ENCODE peak calls at places on chromosomes 3 and 15, in nine cellular contexts. One of them, this sample, is unnamed.

GRCh38 chr3:46245155-46245554 is 2.9 kb downstream of the CCR3 start:
- DNase-seq in fibroblast of the aortic adventitia: no peak
- DNase-seq in fibroblast of lung: no peak
- DNase-seq in breast epithelium: no peak
- DNase-seq in mammary epithelial cell: no peak
- DNase-seq in PC-3: no peak
- DNase-seq in GM13977: no peak
- DNase-seq in tibial nerve: no peak
- DNase-seq in sigmoid colon: no peak
- DNase-seq in this sample: no peak

GRCh38 chr3:196214783-196215441 is 1.4 kb upstream of the SLC51A start:
- DNase-seq in fibroblast of the aortic adventitia: no peak
- DNase-seq in fibroblast of lung: no peak
- DNase-seq in breast epithelium: no peak
- DNase-seq in mammary epithelial cell: no peak
- DNase-seq in PC-3: no peak
- DNase-seq in GM13977: no peak
- DNase-seq in tibial nerve: no peak
- DNase-seq in sigmoid colon: no peak
- DNase-seq in this sample: no peak

GRCh38 chr3:194536883-194537637 is 50.3 kb upstream of the ATP13A3 start:
- DNase-seq in fibroblast of the aortic adventitia: peak; percentile 42
- DNase-seq in fibroblast of lung: no peak
- DNase-seq in breast epithelium: peak; percentile 66
- DNase-seq in mammary epithelial cell: peak; percentile 44
- DNase-seq in PC-3: peak; percentile 91
- DNase-seq in GM13977: no peak
- DNase-seq in tibial nerve: no peak
- DNase-seq in sigmoid colon: peak; percentile 75
- DNase-seq in this sample: no peak

GRCh38 chr15:64828985-64829384 is 3.5 kb upstream of the PIF1 start:
- DNase-seq in fibroblast of the aortic adventitia: no peak
- DNase-seq in fibroblast of lung: no peak
- DNase-seq in breast epithelium: no peak
- DNase-seq in mammary epithelial cell: peak; percentile 27
- DNase-seq in PC-3: peak; percentile 67
- DNase-seq in GM13977: no peak
- DNase-seq in tibial nerve: no peak
- DNase-seq in sigmoid colon: no peak
- DNase-seq in this sample: no peak

GRCh38 chr15:63059573-63060216 is 17.1 kb downstream of the TPM1 start:
- DNase-seq in fibroblast of the aortic adventitia: no peak
- DNase-seq in fibroblast of lung: peak; percentile 85
- DNase-seq in breast epithelium: no peak
- DNase-seq in mammary epithelial cell: no peak
- DNase-seq in PC-3: no peak
- DNase-seq in GM13977: no peak
- DNase-seq in tibial nerve: no peak
- DNase-seq in sigmoid colon: no peak
- DNase-seq in this sample: no peak

GRCh38 chr15:28913171-28913765 is 27.5 kb downstream of the APBA2 start:
- DNase-seq in fibroblast of the aortic adventitia: no peak
- DNase-seq in fibroblast of lung: no peak
- DNase-seq in breast epithelium: peak; percentile 17
- DNase-seq in mammary epithelial cell: no peak
- DNase-seq in PC-3: no peak
- DNase-seq in GM13977: no peak
- DNase-seq in tibial nerve: no peak
- DNase-seq in sigmoid colon: peak; percentile 58
- DNase-seq in this sample: no peak

GRCh38 chr15:88629071-88629470 is 7.9 kb downstream of the AEN start:
- DNase-seq in fibroblast of the aortic adventitia: no peak
- DNase-seq in fibroblast of lung: no peak
- DNase-seq in breast epithelium: no peak
- DNase-seq in mammary epithelial cell: no peak
- DNase-seq in PC-3: no peak
- DNase-seq in GM13977: no peak
- DNase-seq in tibial nerve: no peak
- DNase-seq in sigmoid colon: no peak
- DNase-seq in this sample: no peak

GRCh38 chr3:131922356-131922755 is 112.5 kb downstream of the CPNE4 start:
- DNase-seq in fibroblast of the aortic adventitia: no peak
- DNase-seq in fibroblast of lung: no peak
- DNase-seq in breast epithelium: no peak
- DNase-seq in mammary epithelial cell: no peak
- DNase-seq in PC-3: no peak
- DNase-seq in GM13977: no peak
- DNase-seq in tibial nerve: no peak
- DNase-seq in sigmoid colon: no peak
- DNase-seq in this sample: no peak

GRCh38 chr15:98668566-98669308 is 20.4 kb downstream of the IGF1R start:
- DNase-seq in fibroblast of the aortic adventitia: peak; percentile 39
- DNase-seq in fibroblast of lung: peak; percentile 62
- DNase-seq in breast epithelium: no peak
- DNase-seq in mammary epithelial cell: peak; percentile 93
- DNase-seq in PC-3: peak; percentile 48
- DNase-seq in GM13977: peak; percentile 59
- DNase-seq in tibial nerve: no peak
- DNase-seq in sigmoid colon: no peak
- DNase-seq in this sample: peak; percentile 69

GRCh38 chr3:8776406-8776805 is 7.0 kb upstream of the OXTR start:
- DNase-seq in fibroblast of the aortic adventitia: peak; percentile 83
- DNase-seq in fibroblast of lung: no peak
- DNase-seq in breast epithelium: no peak
- DNase-seq in mammary epithelial cell: peak; percentile 86
- DNase-seq in PC-3: no peak
- DNase-seq in GM13977: no peak
- DNase-seq in tibial nerve: no peak
- DNase-seq in sigmoid colon: no peak
- DNase-seq in this sample: no peak

GRCh38 chr15:71411538-71412482 is 296.5 kb downstream of the THSD4 start:
- DNase-seq in fibroblast of the aortic adventitia: peak; percentile 21
- DNase-seq in fibroblast of lung: peak; percentile 81
- DNase-seq in breast epithelium: no peak
- DNase-seq in mammary epithelial cell: no peak
- DNase-seq in PC-3: peak; percentile 0
- DNase-seq in GM13977: no peak
- DNase-seq in tibial nerve: no peak
- DNase-seq in sigmoid colon: no peak
- DNase-seq in this sample: no peak

GRCh38 chr3:68793750-68794149 is 138.6 kb downstream of the TAFA4 start:
- DNase-seq in fibroblast of the aortic adventitia: no peak
- DNase-seq in fibroblast of lung: no peak
- DNase-seq in breast epithelium: no peak
- DNase-seq in mammary epithelial cell: no peak
- DNase-seq in PC-3: no peak
- DNase-seq in GM13977: no peak
- DNase-seq in tibial nerve: no peak
- DNase-seq in sigmoid colon: no peak
- DNase-seq in this sample: no peak

GRCh38 chr3:74515451-74515850 is 99.0 kb downstream of the CNTN3 start:
- DNase-seq in fibroblast of the aortic adventitia: no peak
- DNase-seq in fibroblast of lung: no peak
- DNase-seq in breast epithelium: no peak
- DNase-seq in mammary epithelial cell: no peak
- DNase-seq in PC-3: no peak
- DNase-seq in GM13977: no peak
- DNase-seq in tibial nerve: no peak
- DNase-seq in sigmoid colon: no peak
- DNase-seq in this sample: no peak

GRCh38 chr3:98733778-98734281 is 29.3 kb upstream of the ST3GAL6 start:
- DNase-seq in fibroblast of the aortic adventitia: no peak
- DNase-seq in fibroblast of lung: no peak
- DNase-seq in breast epithelium: no peak
- DNase-seq in mammary epithelial cell: peak; percentile 18
- DNase-seq in PC-3: peak; percentile 38
- DNase-seq in GM13977: peak; percentile 61
- DNase-seq in tibial nerve: no peak
- DNase-seq in sigmoid colon: no peak
- DNase-seq in this sample: peak; percentile 30

GRCh38 chr3:186806173-186807055 is at the start of gene RFC4:
- DNase-seq in fibroblast of the aortic adventitia: peak; percentile 61
- DNase-seq in fibroblast of lung: peak; percentile 72
- DNase-seq in breast epithelium: peak; percentile 88
- DNase-seq in mammary epithelial cell: peak; percentile 74
- DNase-seq in PC-3: peak; percentile 88
- DNase-seq in GM13977: peak; percentile 83
- DNase-seq in tibial nerve: peak; percentile 68
- DNase-seq in sigmoid colon: peak; percentile 93
- DNase-seq in this sample: peak; percentile 88

GRCh38 chr3:11154036-11154952 is at the start of gene HRH1:
- DNase-seq in fibroblast of the aortic adventitia: peak; percentile 33
- DNase-seq in fibroblast of lung: no peak
- DNase-seq in breast epithelium: no peak
- DNase-seq in mammary epithelial cell: peak; percentile 36
- DNase-seq in PC-3: peak; percentile 37
- DNase-seq in GM13977: no peak
- DNase-seq in tibial nerve: no peak
- DNase-seq in sigmoid colon: no peak
- DNase-seq in this sample: peak; percentile 40

GRCh38 chr15:56737791-56738190 is 4.5 kb upstream of the ZNF280D start:
- DNase-seq in fibroblast of the aortic adventitia: no peak
- DNase-seq in fibroblast of lung: no peak
- DNase-seq in breast epithelium: no peak
- DNase-seq in mammary epithelial cell: no peak
- DNase-seq in PC-3: no peak
- DNase-seq in GM13977: no peak
- DNase-seq in tibial nerve: no peak
- DNase-seq in sigmoid colon: no peak
- DNase-seq in this sample: no peak

GRCh38 chr15:41655716-41656115 is 4.5 kb upstream of the MGA start:
- DNase-seq in fibroblast of the aortic adventitia: no peak
- DNase-seq in fibroblast of lung: peak; percentile 61
- DNase-seq in breast epithelium: no peak
- DNase-seq in mammary epithelial cell: no peak
- DNase-seq in PC-3: peak; percentile 65
- DNase-seq in GM13977: no peak
- DNase-seq in tibial nerve: no peak
- DNase-seq in sigmoid colon: no peak
- DNase-seq in this sample: no peak

GRCh38 chr15:67064607-67065530 is 533 bp upstream of the SMAD3 start:
- DNase-seq in fibroblast of the aortic adventitia: no peak
- DNase-seq in fibroblast of lung: no peak
- DNase-seq in breast epithelium: peak; percentile 64
- DNase-seq in mammary epithelial cell: no peak
- DNase-seq in PC-3: peak; percentile 30
- DNase-seq in GM13977: peak; percentile 69
- DNase-seq in tibial nerve: peak; percentile 43
- DNase-seq in sigmoid colon: peak; percentile 86
- DNase-seq in this sample: peak; percentile 52
- TF ChIP-seq CTCF in fibroblast of the aortic adventitia: no peak
- TF ChIP-seq CTCF in fibroblast of lung: no peak
- TF ChIP-seq CTCF in breast epithelium: no peak
- TF ChIP-seq CTCF in mammary epithelial cell: no peak
- TF ChIP-seq CTCF in PC-3: no peak
- TF ChIP-seq CTCF in GM13977: peak; percentile 33
- TF ChIP-seq CTCF in tibial nerve: no peak
- TF ChIP-seq CTCF in sigmoid colon: no peak
- TF ChIP-seq CTCF in this sample: no peak

DNA sequence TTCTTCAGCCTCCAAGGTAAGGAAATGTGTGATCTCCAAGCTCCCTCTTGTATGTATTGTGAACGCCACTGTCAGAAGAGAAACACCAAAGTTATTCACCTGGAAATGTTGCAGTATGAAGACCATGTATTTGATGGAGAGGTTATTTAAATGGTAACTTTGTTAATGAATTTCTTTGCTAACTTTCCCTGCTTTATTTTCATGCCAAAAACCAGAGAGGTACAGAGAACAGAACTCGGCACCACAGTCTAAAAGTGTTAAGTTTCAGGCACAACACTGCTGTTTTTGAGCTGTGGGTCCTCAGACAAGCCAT is 73.1 kb upstream of the TNFSF10 start:
- DNase-seq in fibroblast of the aortic adventitia: no peak
- DNase-seq in fibroblast of lung: no peak
- DNase-seq in breast epithelium: no peak
- DNase-seq in mammary epithelial cell: no peak
- DNase-seq in PC-3: no peak
- DNase-seq in GM13977: no peak
- DNase-seq in tibial nerve: no peak
- DNase-seq in sigmoid colon: no peak
- DNase-seq in this sample: no peak
- TF ChIP-seq CTCF in fibroblast of the aortic adventitia: peak; percentile 4
- TF ChIP-seq CTCF in fibroblast of lung: no peak
- TF ChIP-seq CTCF in breast epithelium: no peak
- TF ChIP-seq CTCF in mammary epithelial cell: no peak
- TF ChIP-seq CTCF in PC-3: no peak
- TF ChIP-seq CTCF in GM13977: no peak
- TF ChIP-seq CTCF in tibial nerve: no peak
- TF ChIP-seq CTCF in sigmoid colon: no peak
- TF ChIP-seq CTCF in this sample: peak; percentile 57

DNA sequence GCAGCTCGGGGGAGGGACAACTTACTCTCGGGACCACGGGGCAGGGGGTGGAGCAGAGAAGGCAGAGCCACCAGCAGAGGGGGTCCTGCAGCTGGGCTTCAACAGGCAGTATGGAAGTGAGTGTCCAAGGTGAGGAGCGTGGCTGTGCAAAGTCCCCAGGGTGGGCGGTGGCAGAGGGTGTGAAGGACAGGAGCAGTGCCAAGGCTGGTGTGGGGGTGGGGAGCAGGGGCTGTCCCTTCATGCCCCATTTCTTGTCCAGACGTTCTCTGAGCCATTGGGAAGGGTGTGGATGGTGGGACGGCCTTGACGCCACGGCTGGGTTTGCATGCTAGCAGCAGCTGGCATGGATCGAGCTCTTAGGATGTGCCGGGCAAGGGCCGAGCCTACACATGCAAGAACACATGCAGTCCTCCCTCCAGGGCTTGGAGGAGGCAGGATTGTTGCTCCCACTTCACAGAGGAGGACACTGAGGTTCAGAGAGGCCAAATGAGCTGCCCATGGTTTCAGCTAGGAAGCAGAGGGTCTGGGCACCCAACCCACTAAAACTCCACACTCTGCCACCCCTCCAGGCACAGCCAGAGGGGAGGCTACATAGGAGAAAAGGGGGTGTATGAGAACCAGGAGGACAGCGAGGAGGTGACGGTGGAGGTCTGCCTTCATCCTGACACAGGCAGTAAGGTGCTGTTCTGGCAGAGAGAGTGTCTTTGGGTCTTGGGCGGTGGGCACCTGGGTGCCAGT is 93.6 kb downstream of the TBC1D2B start:
- DNase-seq in fibroblast of the aortic adventitia: no peak
- DNase-seq in fibroblast of lung: peak; percentile 18
- DNase-seq in breast epithelium: peak; percentile 46
- DNase-seq in mammary epithelial cell: no peak
- DNase-seq in PC-3: no peak
- DNase-seq in GM13977: no peak
- DNase-seq in tibial nerve: no peak
- DNase-seq in sigmoid colon: peak; percentile 62
- DNase-seq in this sample: peak; percentile 37
- TF ChIP-seq CTCF in fibroblast of the aortic adventitia: no peak
- TF ChIP-seq CTCF in fibroblast of lung: no peak
- TF ChIP-seq CTCF in breast epithelium: no peak
- TF ChIP-seq CTCF in mammary epithelial cell: no peak
- TF ChIP-seq CTCF in PC-3: no peak
- TF ChIP-seq CTCF in GM13977: no peak
- TF ChIP-seq CTCF in tibial nerve: no peak
- TF ChIP-seq CTCF in sigmoid colon: no peak
- TF ChIP-seq CTCF in this sample: no peak

DNA sequence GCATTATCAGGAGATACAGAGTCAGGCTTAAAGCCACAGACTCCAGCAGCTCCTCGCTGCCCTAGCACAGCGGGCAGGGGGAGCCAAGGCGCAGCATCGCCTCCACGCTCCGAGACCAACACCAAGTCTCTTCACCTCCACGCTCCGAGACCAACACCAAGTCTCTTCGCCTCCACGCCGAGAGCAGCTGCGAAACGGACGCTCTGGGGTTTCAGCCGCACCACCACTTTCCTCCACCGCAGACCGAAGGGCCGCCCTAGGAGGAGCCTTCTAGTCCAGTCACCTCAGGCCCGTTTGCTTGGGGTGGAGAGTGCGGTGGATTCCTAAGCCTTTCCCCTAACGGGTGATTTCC is 678 bp downstream of the DMXL2 start:
- DNase-seq in fibroblast of the aortic adventitia: peak; percentile 63
- DNase-seq in fibroblast of lung: peak; percentile 61
- DNase-seq in breast epithelium: no peak
- DNase-seq in mammary epithelial cell: peak; percentile 68
- DNase-seq in PC-3: peak; percentile 46
- DNase-seq in GM13977: peak; percentile 54
- DNase-seq in tibial nerve: peak; percentile 13
- DNase-seq in sigmoid colon: peak; percentile 74
- DNase-seq in this sample: peak; percentile 35
- TF ChIP-seq CTCF in fibroblast of the aortic adventitia: peak; percentile 37
- TF ChIP-seq CTCF in fibroblast of lung: peak; percentile 27
- TF ChIP-seq CTCF in breast epithelium: no peak
- TF ChIP-seq CTCF in mammary epithelial cell: no peak
- TF ChIP-seq CTCF in PC-3: no peak
- TF ChIP-seq CTCF in GM13977: no peak
- TF ChIP-seq CTCF in tibial nerve: no peak
- TF ChIP-seq CTCF in sigmoid colon: no peak
- TF ChIP-seq CTCF in this sample: no peak